ENCODE peak calls at places on chromosomes 12 and 14, in five cellular contexts. One of them, this sample, is unnamed.

GRCh38 chr14:64634558-64634957 is 69.7 kb upstream of the PLEKHG3 start:
- DNase-seq in MCF 10A: no peak
- DNase-seq in colonic mucosa: no peak
- DNase-seq in left lung: no peak
- DNase-seq in endodermal cell: peak
- DNase-seq in this sample: no peak

GRCh38 chr12:50394469-50395029 is 1.9 kb downstream of the FAM186A start:
- DNase-seq in MCF 10A: no peak
- DNase-seq in colonic mucosa: no peak
- DNase-seq in left lung: no peak
- DNase-seq in endodermal cell: no peak
- DNase-seq in this sample: no peak

GRCh38 chr14:53011053-53011462 is 60.2 kb upstream of the FERMT2 start:
- DNase-seq in MCF 10A: peak
- DNase-seq in colonic mucosa: peak
- DNase-seq in left lung: no peak
- DNase-seq in endodermal cell: peak
- DNase-seq in this sample: no peak

GRCh38 chr12:107027304-107028053 is 40.5 kb upstream of the MTERF2 start:
- DNase-seq in MCF 10A: peak
- DNase-seq in colonic mucosa: no peak
- DNase-seq in left lung: no peak
- DNase-seq in endodermal cell: no peak
- DNase-seq in this sample: no peak

GRCh38 chr12:120984351-120984898 is 6.1 kb downstream of the HNF1A start:
- DNase-seq in MCF 10A: no peak
- DNase-seq in colonic mucosa: peak
- DNase-seq in left lung: no peak
- DNase-seq in endodermal cell: no peak
- DNase-seq in this sample: no peak

GRCh38 chr14:69208665-69209064 is 17.4 kb downstream of the EXD2 start:
- DNase-seq in MCF 10A: no peak
- DNase-seq in colonic mucosa: no peak
- DNase-seq in left lung: no peak
- DNase-seq in endodermal cell: no peak
- DNase-seq in this sample: peak

GRCh38 chr14:98770151-98770550 is 501.8 kb downstream of the BCL11B start:
- DNase-seq in MCF 10A: no peak
- DNase-seq in colonic mucosa: no peak
- DNase-seq in left lung: no peak
- DNase-seq in endodermal cell: no peak
- DNase-seq in this sample: no peak

GRCh38 chr14:64834965-64835364 is 44.7 kb downstream of the SPTB start:
- DNase-seq in MCF 10A: no peak
- DNase-seq in colonic mucosa: no peak
- DNase-seq in left lung: no peak
- DNase-seq in endodermal cell: peak
- DNase-seq in this sample: no peak

GRCh38 chr14:65032319-65032718 is 45.6 kb downstream of the FNTB start:
- DNase-seq in MCF 10A: no peak
- DNase-seq in colonic mucosa: no peak
- DNase-seq in left lung: no peak
- DNase-seq in endodermal cell: no peak
- DNase-seq in this sample: no peak

GRCh38 chr12:110373025-110373876 is 30.3 kb downstream of the ANAPC7 start:
- DNase-seq in MCF 10A: no peak
- DNase-seq in colonic mucosa: no peak
- DNase-seq in left lung: no peak
- DNase-seq in endodermal cell: no peak
- DNase-seq in this sample: no peak

GRCh38 chr14:55957950-55958349 is 160.3 kb upstream of the PELI2 start:
- DNase-seq in MCF 10A: no peak
- DNase-seq in colonic mucosa: no peak
- DNase-seq in left lung: no peak
- DNase-seq in endodermal cell: no peak
- DNase-seq in this sample: no peak

GRCh38 chr14:104676694-104677505 is 12.5 kb upstream of the INF2 start:
- DNase-seq in MCF 10A: no peak
- DNase-seq in colonic mucosa: peak
- DNase-seq in left lung: peak
- DNase-seq in endodermal cell: peak
- DNase-seq in this sample: peak

GRCh38 chr14:24058260-24058950 is 6.6 kb downstream of the CARMIL3 start:
- DNase-seq in MCF 10A: peak
- DNase-seq in colonic mucosa: peak
- DNase-seq in left lung: peak
- DNase-seq in endodermal cell: peak
- DNase-seq in this sample: peak

GRCh38 chr12:49922349-49923034 is 18.8 kb upstream of the FAIM2 start:
- DNase-seq in MCF 10A: no peak
- DNase-seq in colonic mucosa: no peak
- DNase-seq in left lung: peak
- DNase-seq in endodermal cell: peak
- DNase-seq in this sample: no peak

GRCh38 chr12:64385468-64385867 is 5.1 kb downstream of the C12orf56 start:
- DNase-seq in MCF 10A: no peak
- DNase-seq in colonic mucosa: no peak
- DNase-seq in left lung: no peak
- DNase-seq in endodermal cell: no peak
- DNase-seq in this sample: no peak

GRCh38 chr12:21940549-21940948 is 677 bp downstream of the ABCC9 start:
- DNase-seq in MCF 10A: no peak
- DNase-seq in colonic mucosa: no peak
- DNase-seq in left lung: no peak
- DNase-seq in endodermal cell: no peak
- DNase-seq in this sample: no peak

GRCh38 chr12:57236224-57236924 is 6.9 kb downstream of the SHMT2 start:
- DNase-seq in MCF 10A: no peak
- DNase-seq in colonic mucosa: no peak
- DNase-seq in left lung: peak
- DNase-seq in endodermal cell: peak
- DNase-seq in this sample: no peak

GRCh38 chr14:63632932-63633514 is 8.6 kb downstream of the WDR89 start:
- DNase-seq in MCF 10A: peak
- DNase-seq in colonic mucosa: no peak
- DNase-seq in left lung: no peak
- DNase-seq in endodermal cell: no peak
- DNase-seq in this sample: peak

GRCh38 chr12:80154261-80154660 is 54.9 kb downstream of the OTOGL start:
- DNase-seq in MCF 10A: no peak
- DNase-seq in colonic mucosa: no peak
- DNase-seq in left lung: no peak
- DNase-seq in endodermal cell: no peak
- DNase-seq in this sample: peak

GRCh38 chr12:7555752-7556151 is 52.2 kb upstream of the CD163 start:
- DNase-seq in MCF 10A: peak
- DNase-seq in colonic mucosa: no peak
- DNase-seq in left lung: no peak
- DNase-seq in endodermal cell: no peak
- DNase-seq in this sample: no peak

GRCh38 chr12:89662623-89663022 is 46.0 kb downstream of the ATP2B1 start:
- DNase-seq in MCF 10A: no peak
- DNase-seq in colonic mucosa: no peak
- DNase-seq in left lung: no peak
- DNase-seq in endodermal cell: no peak
- DNase-seq in this sample: no peak

GRCh38 chr14:75885829-75886228 is 96.0 kb downstream of the TGFB3 start:
- DNase-seq in MCF 10A: peak
- DNase-seq in colonic mucosa: no peak
- DNase-seq in left lung: no peak
- DNase-seq in endodermal cell: no peak
- DNase-seq in this sample: no peak

GRCh38 chr12:73892181-73892580 is 645.5 kb upstream of the ATXN7L3B start:
- DNase-seq in MCF 10A: peak
- DNase-seq in colonic mucosa: no peak
- DNase-seq in left lung: peak
- DNase-seq in endodermal cell: no peak
- DNase-seq in this sample: no peak

GRCh38 chr12:52524898-52525591 is 4.9 kb upstream of the KRT5 start:
- DNase-seq in MCF 10A: peak
- DNase-seq in colonic mucosa: no peak
- DNase-seq in left lung: no peak
- DNase-seq in endodermal cell: peak
- DNase-seq in this sample: no peak

GRCh38 chr14:72845675-72846074 is 48.2 kb downstream of the DPF3 start:
- DNase-seq in MCF 10A: no peak
- DNase-seq in colonic mucosa: no peak
- DNase-seq in left lung: no peak
- DNase-seq in endodermal cell: no peak
- DNase-seq in this sample: no peak

GRCh38 chr12:93938921-93939320 is 209.5 kb upstream of the PLXNC1 start:
- DNase-seq in MCF 10A: no peak
- DNase-seq in colonic mucosa: no peak
- DNase-seq in left lung: no peak
- DNase-seq in endodermal cell: no peak
- DNase-seq in this sample: no peak

GRCh38 chr12:12091977-12092663 is 21.4 kb downstream of the BCL2L14 start:
- DNase-seq in MCF 10A: no peak
- DNase-seq in colonic mucosa: no peak
- DNase-seq in left lung: no peak
- DNase-seq in endodermal cell: no peak
- DNase-seq in this sample: no peak

GRCh38 chr14:56216631-56217379 is 98.6 kb downstream of the PELI2 start:
- DNase-seq in MCF 10A: peak
- DNase-seq in colonic mucosa: no peak
- DNase-seq in left lung: no peak
- DNase-seq in endodermal cell: no peak
- DNase-seq in this sample: no peak

GRCh38 chr14:64717870-64718269 is 13.6 kb downstream of the PLEKHG3 start:
- DNase-seq in MCF 10A: peak
- DNase-seq in colonic mucosa: no peak
- DNase-seq in left lung: no peak
- DNase-seq in endodermal cell: peak
- DNase-seq in this sample: no peak

GRCh38 chr12:26762185-26762584 is 70.8 kb downstream of the ITPR2 start:
- DNase-seq in MCF 10A: no peak
- DNase-seq in colonic mucosa: no peak
- DNase-seq in left lung: no peak
- DNase-seq in endodermal cell: no peak
- DNase-seq in this sample: no peak

GRCh38 chr14:59377991-59378720 is 87.0 kb downstream of the GPR135 start:
- DNase-seq in MCF 10A: no peak
- DNase-seq in colonic mucosa: no peak
- DNase-seq in left lung: no peak
- DNase-seq in endodermal cell: no peak
- DNase-seq in this sample: no peak

GRCh38 chr14:94561656-94562010 is 391 bp downstream of the SERPINA4 start:
- DNase-seq in MCF 10A: no peak
- DNase-seq in colonic mucosa: no peak
- DNase-seq in left lung: no peak
- DNase-seq in endodermal cell: no peak
- DNase-seq in this sample: no peak

GRCh38 chr14:23610090-23610814 is 25.9 kb upstream of the DHRS2 start:
- DNase-seq in MCF 10A: no peak
- DNase-seq in colonic mucosa: peak
- DNase-seq in left lung: no peak
- DNase-seq in endodermal cell: no peak
- DNase-seq in this sample: no peak

GRCh38 chr12:132483612-132484011 is 6.3 kb upstream of the FBRSL1 start:
- DNase-seq in MCF 10A: no peak
- DNase-seq in colonic mucosa: no peak
- DNase-seq in left lung: peak
- DNase-seq in endodermal cell: no peak
- DNase-seq in this sample: no peak

GRCh38 chr12:26124491-26125450 is at the start of gene BHLHE41:
- DNase-seq in MCF 10A: peak
- DNase-seq in colonic mucosa: peak
- DNase-seq in left lung: peak
- DNase-seq in endodermal cell: peak
- DNase-seq in this sample: peak

GRCh38 chr12:110004598-110004997 is 5.4 kb downstream of the ANKRD13A start:
- DNase-seq in MCF 10A: no peak
- DNase-seq in colonic mucosa: no peak
- DNase-seq in left lung: no peak
- DNase-seq in endodermal cell: no peak
- DNase-seq in this sample: peak

GRCh38 chr12:58645946-58646345 is 274.4 kb downstream of the LRIG3 start:
- DNase-seq in MCF 10A: no peak
- DNase-seq in colonic mucosa: no peak
- DNase-seq in left lung: no peak
- DNase-seq in endodermal cell: no peak
- DNase-seq in this sample: no peak
- TF ChIP-seq CTCF in MCF 10A: no peak
- TF ChIP-seq CTCF in colonic mucosa: no peak
- TF ChIP-seq CTCF in left lung: no peak
- TF ChIP-seq CTCF in endodermal cell: no peak
- TF ChIP-seq CTCF in this sample: no peak

DNA sequence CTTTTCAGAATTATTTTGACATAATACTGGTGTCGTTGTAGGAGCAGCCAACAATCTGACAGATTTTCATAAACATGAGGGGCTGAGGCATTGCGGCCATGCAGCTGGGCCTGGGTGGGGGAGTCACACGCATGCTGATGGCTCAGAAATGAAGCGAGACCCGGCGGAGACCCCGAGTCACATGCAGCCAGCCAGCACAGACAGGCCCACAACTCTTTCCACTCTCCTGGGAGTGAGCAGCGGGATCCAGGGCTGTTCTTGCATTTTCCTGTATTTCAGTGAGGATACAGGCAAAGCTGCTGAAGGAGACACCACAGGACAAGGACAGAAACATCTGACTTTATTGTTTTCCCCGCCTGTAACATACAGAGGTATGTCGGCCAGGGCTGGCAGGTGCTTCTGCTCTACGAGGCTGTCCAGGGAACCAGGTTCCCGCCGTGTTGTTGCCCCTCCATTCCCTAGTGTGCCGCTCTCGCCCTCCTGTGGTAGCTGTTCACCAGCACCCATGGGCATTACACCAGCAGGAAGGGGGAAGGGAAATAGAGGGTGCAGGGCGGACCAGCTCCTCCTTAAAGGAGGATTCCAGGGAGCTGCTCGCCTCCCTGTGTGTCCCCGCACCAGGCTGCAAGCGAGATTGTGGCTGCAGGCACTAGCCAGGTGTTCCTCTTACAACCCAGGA is 30.5 kb downstream of the FZD10 start:
- DNase-seq in MCF 10A: peak
- DNase-seq in colonic mucosa: no peak
- DNase-seq in left lung: no peak
- DNase-seq in endodermal cell: peak
- DNase-seq in this sample: no peak
- TF ChIP-seq CTCF in MCF 10A: peak
- TF ChIP-seq CTCF in colonic mucosa: no peak
- TF ChIP-seq CTCF in left lung: no peak
- TF ChIP-seq CTCF in endodermal cell: peak
- TF ChIP-seq CTCF in this sample: no peak

GRCh38 chr14:35229495-35230089 is 62.6 kb upstream of the PSMA6 start:
- DNase-seq in MCF 10A: peak
- DNase-seq in colonic mucosa: no peak
- DNase-seq in left lung: no peak
- DNase-seq in endodermal cell: no peak
- DNase-seq in this sample: peak
- TF ChIP-seq CTCF in MCF 10A: peak
- TF ChIP-seq CTCF in colonic mucosa: peak
- TF ChIP-seq CTCF in left lung: peak
- TF ChIP-seq CTCF in endodermal cell: peak
- TF ChIP-seq CTCF in this sample: peak

GRCh38 chr12:112473056-112473455 is 54.3 kb downstream of the PTPN11 start:
- DNase-seq in MCF 10A: no peak
- DNase-seq in colonic mucosa: no peak
- DNase-seq in left lung: no peak
- DNase-seq in endodermal cell: peak
- DNase-seq in this sample: no peak
- TF ChIP-seq CTCF in MCF 10A: peak
- TF ChIP-seq CTCF in colonic mucosa: no peak
- TF ChIP-seq CTCF in left lung: no peak
- TF ChIP-seq CTCF in endodermal cell: peak
- TF ChIP-seq CTCF in this sample: no peak

GRCh38 chr14:67618617-67619063 is 1.1 kb upstream of the ARG2 start:
- DNase-seq in MCF 10A: peak
- DNase-seq in colonic mucosa: peak
- DNase-seq in left lung: no peak
- DNase-seq in endodermal cell: no peak
- DNase-seq in this sample: peak
- TF ChIP-seq CTCF in MCF 10A: peak
- TF ChIP-seq CTCF in colonic mucosa: peak
- TF ChIP-seq CTCF in left lung: peak
- TF ChIP-seq CTCF in endodermal cell: peak
- TF ChIP-seq CTCF in this sample: peak